ENCODE peak calls at places on chromosomes 7 and 10, in eight cellular contexts. One of them, this sample, is unnamed.

GRCh38 chr10:7533657-7534479 is 123.0 kb upstream of the SFMBT2 start:
- DNase-seq in mammary epithelial cell: no peak
- DNase-seq in esophagus squamous epithelium: no peak
- DNase-seq in GM06990: no peak
- DNase-seq in GM10248: no peak
- DNase-seq in HepG2: no peak
- DNase-seq in OCI-LY7: no peak
- DNase-seq in foreskin fibroblast: no peak
- DNase-seq in this sample: no peak

GRCh38 chr10:49606981-49607535 is 3.1 kb upstream of the SLC18A3 start:
- DNase-seq in mammary epithelial cell: peak; percentile 54
- DNase-seq in esophagus squamous epithelium: no peak
- DNase-seq in GM06990: peak; percentile 69
- DNase-seq in GM10248: peak; percentile 87
- DNase-seq in HepG2: peak; percentile 33
- DNase-seq in OCI-LY7: peak; percentile 62
- DNase-seq in foreskin fibroblast: peak; percentile 84
- DNase-seq in this sample: peak; percentile 86

GRCh38 chr10:113753020-113753692 is 1.7 kb downstream of the PLEKHS1 start:
- DNase-seq in mammary epithelial cell: no peak
- DNase-seq in esophagus squamous epithelium: no peak
- DNase-seq in GM06990: no peak
- DNase-seq in GM10248: no peak
- DNase-seq in HepG2: no peak
- DNase-seq in OCI-LY7: no peak
- DNase-seq in foreskin fibroblast: peak; percentile 30
- DNase-seq in this sample: no peak

GRCh38 chr7:93245525-93246432 is 13.6 kb downstream of the VPS50 start:
- DNase-seq in mammary epithelial cell: peak; percentile 6
- DNase-seq in esophagus squamous epithelium: no peak
- DNase-seq in GM06990: peak; percentile 6
- DNase-seq in GM10248: no peak
- DNase-seq in HepG2: peak; percentile 21
- DNase-seq in OCI-LY7: peak; percentile 39
- DNase-seq in foreskin fibroblast: peak; percentile 50
- DNase-seq in this sample: no peak

GRCh38 chr10:31836569-31837406 is 91.8 kb downstream of the ARHGAP12 start:
- DNase-seq in mammary epithelial cell: peak; percentile 2
- DNase-seq in esophagus squamous epithelium: no peak
- DNase-seq in GM06990: no peak
- DNase-seq in GM10248: peak; percentile 32
- DNase-seq in HepG2: peak; percentile 36
- DNase-seq in OCI-LY7: peak; percentile 52
- DNase-seq in foreskin fibroblast: peak; percentile 70
- DNase-seq in this sample: peak; percentile 31

GRCh38 chr10:102963237-102963886 is 45.3 kb downstream of the CNNM2 start:
- DNase-seq in mammary epithelial cell: no peak
- DNase-seq in esophagus squamous epithelium: no peak
- DNase-seq in GM06990: no peak
- DNase-seq in GM10248: no peak
- DNase-seq in HepG2: no peak
- DNase-seq in OCI-LY7: no peak
- DNase-seq in foreskin fibroblast: peak; percentile 30
- DNase-seq in this sample: no peak

GRCh38 chr7:20329389-20330175 is 1.1 kb upstream of the ITGB8 start:
- DNase-seq in mammary epithelial cell: peak; percentile 94
- DNase-seq in esophagus squamous epithelium: no peak
- DNase-seq in GM06990: peak; percentile 58
- DNase-seq in GM10248: peak; percentile 67
- DNase-seq in HepG2: peak; percentile 60
- DNase-seq in OCI-LY7: no peak
- DNase-seq in foreskin fibroblast: peak; percentile 78
- DNase-seq in this sample: peak; percentile 29

GRCh38 chr7:74606101-74606908 is 51.2 kb upstream of the GTF2I start:
- DNase-seq in mammary epithelial cell: no peak
- DNase-seq in esophagus squamous epithelium: no peak
- DNase-seq in GM06990: peak; percentile 62
- DNase-seq in GM10248: peak; percentile 69
- DNase-seq in HepG2: no peak
- DNase-seq in OCI-LY7: peak; percentile 38
- DNase-seq in foreskin fibroblast: peak; percentile 63
- DNase-seq in this sample: peak; percentile 63

GRCh38 chr10:14884082-14884481 is 5.4 kb downstream of the SUV39H2 start:
- DNase-seq in mammary epithelial cell: no peak
- DNase-seq in esophagus squamous epithelium: no peak
- DNase-seq in GM06990: no peak
- DNase-seq in GM10248: no peak
- DNase-seq in HepG2: no peak
- DNase-seq in OCI-LY7: no peak
- DNase-seq in foreskin fibroblast: no peak
- DNase-seq in this sample: no peak

GRCh38 chr7:120733143-120733542 is 124.8 kb downstream of the TSPAN12 start:
- DNase-seq in mammary epithelial cell: no peak
- DNase-seq in esophagus squamous epithelium: no peak
- DNase-seq in GM06990: no peak
- DNase-seq in GM10248: no peak
- DNase-seq in HepG2: no peak
- DNase-seq in OCI-LY7: no peak
- DNase-seq in foreskin fibroblast: peak; percentile 82
- DNase-seq in this sample: no peak

GRCh38 chr10:13707156-13707881 is 120.6 kb downstream of the PRPF18 start:
- DNase-seq in mammary epithelial cell: peak; percentile 80
- DNase-seq in esophagus squamous epithelium: no peak
- DNase-seq in GM06990: peak; percentile 38
- DNase-seq in GM10248: peak; percentile 61
- DNase-seq in HepG2: peak; percentile 11
- DNase-seq in OCI-LY7: no peak
- DNase-seq in foreskin fibroblast: peak; percentile 94
- DNase-seq in this sample: peak; percentile 42

GRCh38 chr10:25761937-25762336 is 172.1 kb upstream of the MYO3A start:
- DNase-seq in mammary epithelial cell: no peak
- DNase-seq in esophagus squamous epithelium: no peak
- DNase-seq in GM06990: no peak
- DNase-seq in GM10248: no peak
- DNase-seq in HepG2: no peak
- DNase-seq in OCI-LY7: no peak
- DNase-seq in foreskin fibroblast: no peak
- DNase-seq in this sample: no peak

GRCh38 chr7:8259586-8260222 is 2.3 kb downstream of the ICA1 start:
- DNase-seq in mammary epithelial cell: no peak
- DNase-seq in esophagus squamous epithelium: no peak
- DNase-seq in GM06990: no peak
- DNase-seq in GM10248: no peak
- DNase-seq in HepG2: no peak
- DNase-seq in OCI-LY7: no peak
- DNase-seq in foreskin fibroblast: no peak
- DNase-seq in this sample: no peak

GRCh38 chr10:119103241-119103640 is 672 bp upstream of the DENND10 start:
- DNase-seq in mammary epithelial cell: no peak
- DNase-seq in esophagus squamous epithelium: no peak
- DNase-seq in GM06990: no peak
- DNase-seq in GM10248: no peak
- DNase-seq in HepG2: no peak
- DNase-seq in OCI-LY7: no peak
- DNase-seq in foreskin fibroblast: no peak
- DNase-seq in this sample: no peak

GRCh38 chr10:119098576-119098975 is 5.3 kb upstream of the DENND10 start:
- DNase-seq in mammary epithelial cell: no peak
- DNase-seq in esophagus squamous epithelium: no peak
- DNase-seq in GM06990: no peak
- DNase-seq in GM10248: no peak
- DNase-seq in HepG2: no peak
- DNase-seq in OCI-LY7: no peak
- DNase-seq in foreskin fibroblast: no peak
- DNase-seq in this sample: no peak

GRCh38 chr10:119104653-119105024 is 726 bp downstream of the DENND10 start:
- DNase-seq in mammary epithelial cell: peak; percentile 13
- DNase-seq in esophagus squamous epithelium: no peak
- DNase-seq in GM06990: peak; percentile 39
- DNase-seq in GM10248: peak; percentile 44
- DNase-seq in HepG2: no peak
- DNase-seq in OCI-LY7: peak; percentile 19
- DNase-seq in foreskin fibroblast: no peak
- DNase-seq in this sample: peak; percentile 28

GRCh38 chr10:119105155-119105554 is 1.2 kb downstream of the DENND10 start:
- DNase-seq in mammary epithelial cell: no peak
- DNase-seq in esophagus squamous epithelium: no peak
- DNase-seq in GM06990: no peak
- DNase-seq in GM10248: no peak
- DNase-seq in HepG2: no peak
- DNase-seq in OCI-LY7: no peak
- DNase-seq in foreskin fibroblast: no peak
- DNase-seq in this sample: no peak

DNA sequence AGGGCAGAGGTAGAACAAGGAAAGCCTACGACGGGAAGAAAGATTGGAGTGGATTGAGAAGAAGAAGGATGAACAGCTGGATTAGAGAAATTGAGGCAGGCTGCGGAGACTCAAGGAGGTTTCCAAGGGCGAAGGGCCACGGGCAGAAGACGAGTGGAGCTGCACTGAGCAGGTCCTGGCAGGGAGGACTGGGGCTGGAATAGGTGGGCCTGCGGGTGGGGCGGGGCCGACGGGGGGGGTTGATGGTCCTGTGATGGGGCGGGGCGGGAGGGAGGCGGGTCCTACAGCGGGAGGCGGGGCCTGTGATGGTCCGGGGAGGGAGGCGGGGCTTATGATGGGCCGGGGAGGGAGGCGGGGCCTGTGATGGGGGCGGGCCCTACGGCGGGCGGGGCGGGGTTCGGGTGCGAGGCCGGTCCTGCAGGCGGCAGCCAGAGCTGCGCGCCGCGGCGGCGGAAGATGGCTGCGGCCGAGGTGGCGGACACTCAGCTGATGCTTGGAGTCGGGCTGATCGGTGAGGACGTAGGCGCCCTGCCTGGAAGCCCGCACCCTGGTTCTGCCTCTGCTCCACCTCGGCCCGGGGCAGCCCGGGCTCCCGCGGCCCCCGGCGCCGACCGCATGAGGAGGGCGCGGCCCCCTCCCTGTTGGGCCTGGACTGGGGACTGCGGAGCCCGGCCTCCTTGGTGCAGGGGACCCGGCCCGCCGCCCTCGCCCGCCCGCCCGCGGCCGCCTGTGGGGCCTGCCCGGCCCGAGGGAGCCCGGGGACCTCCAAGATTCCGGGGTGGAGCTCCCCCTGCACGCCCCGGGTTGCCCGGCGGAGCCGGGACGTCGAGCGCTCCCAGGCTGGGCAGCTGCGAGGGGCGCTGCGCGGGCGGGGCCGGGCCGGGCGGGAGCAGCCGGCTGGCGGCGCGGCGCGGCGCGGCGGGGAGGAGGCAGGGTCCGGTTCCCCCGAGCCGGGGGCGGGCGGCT is at the start of gene DENND10:
- DNase-seq in mammary epithelial cell: peak; percentile 66
- DNase-seq in esophagus squamous epithelium: peak; percentile 52
- DNase-seq in GM06990: peak; percentile 85
- DNase-seq in GM10248: peak; percentile 98
- DNase-seq in HepG2: no peak
- DNase-seq in OCI-LY7: peak; percentile 83
- DNase-seq in foreskin fibroblast: peak; percentile 91
- DNase-seq in this sample: peak; percentile 83
- TF ChIP-seq CTCF in mammary epithelial cell: no peak
- TF ChIP-seq CTCF in esophagus squamous epithelium: no peak
- TF ChIP-seq CTCF in GM06990: no peak
- TF ChIP-seq CTCF in GM10248: no peak
- TF ChIP-seq CTCF in HepG2: no peak
- TF ChIP-seq CTCF in OCI-LY7: no peak
- TF ChIP-seq CTCF in foreskin fibroblast: no peak
- TF ChIP-seq CTCF in this sample: no peak

DNA sequence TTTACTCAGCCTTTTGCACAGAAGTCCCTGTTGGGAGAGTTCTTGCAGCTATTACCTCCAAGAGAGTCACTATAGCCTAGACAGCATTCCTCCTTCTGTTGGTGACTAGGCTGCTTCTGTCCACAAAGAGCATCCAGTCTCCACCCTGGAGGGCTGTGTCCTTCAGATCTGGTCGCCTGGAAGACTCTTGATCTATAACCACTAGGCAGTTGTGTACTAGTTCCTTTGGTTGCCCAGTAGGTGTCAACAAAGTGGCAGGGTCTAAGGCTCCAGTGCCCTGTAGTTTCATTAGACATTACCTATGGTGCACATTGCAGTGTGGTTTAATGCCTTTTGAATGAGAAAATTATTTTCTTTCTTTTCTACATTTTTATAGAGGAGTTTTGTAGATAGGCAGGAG is 11.3 kb upstream of the AKR1C2 start:
- DNase-seq in mammary epithelial cell: no peak
- DNase-seq in esophagus squamous epithelium: no peak
- DNase-seq in GM06990: no peak
- DNase-seq in GM10248: no peak
- DNase-seq in HepG2: peak; percentile 29
- DNase-seq in OCI-LY7: peak; percentile 1
- DNase-seq in foreskin fibroblast: no peak
- DNase-seq in this sample: no peak
- TF ChIP-seq CTCF in mammary epithelial cell: peak; percentile 16
- TF ChIP-seq CTCF in esophagus squamous epithelium: no peak
- TF ChIP-seq CTCF in GM06990: peak; percentile 11
- TF ChIP-seq CTCF in GM10248: no peak
- TF ChIP-seq CTCF in HepG2: peak; percentile 59
- TF ChIP-seq CTCF in OCI-LY7: no peak
- TF ChIP-seq CTCF in foreskin fibroblast: no peak
- TF ChIP-seq CTCF in this sample: no peak

GRCh38 chr7:44307301-44307900 is 18.0 kb downstream of the CAMK2B start:
- DNase-seq in mammary epithelial cell: peak; percentile 33
- DNase-seq in esophagus squamous epithelium: no peak
- DNase-seq in GM06990: no peak
- DNase-seq in GM10248: peak; percentile 52
- DNase-seq in HepG2: peak; percentile 16
- DNase-seq in OCI-LY7: peak; percentile 11
- DNase-seq in foreskin fibroblast: peak; percentile 75
- DNase-seq in this sample: peak; percentile 44
- TF ChIP-seq CTCF in mammary epithelial cell: peak; percentile 27
- TF ChIP-seq CTCF in esophagus squamous epithelium: no peak
- TF ChIP-seq CTCF in GM06990: peak; percentile 46
- TF ChIP-seq CTCF in GM10248: peak; percentile 51
- TF ChIP-seq CTCF in HepG2: peak; percentile 46
- TF ChIP-seq CTCF in OCI-LY7: peak; percentile 29
- TF ChIP-seq CTCF in foreskin fibroblast: peak; percentile 26
- TF ChIP-seq CTCF in this sample: peak; percentile 45

DNA sequence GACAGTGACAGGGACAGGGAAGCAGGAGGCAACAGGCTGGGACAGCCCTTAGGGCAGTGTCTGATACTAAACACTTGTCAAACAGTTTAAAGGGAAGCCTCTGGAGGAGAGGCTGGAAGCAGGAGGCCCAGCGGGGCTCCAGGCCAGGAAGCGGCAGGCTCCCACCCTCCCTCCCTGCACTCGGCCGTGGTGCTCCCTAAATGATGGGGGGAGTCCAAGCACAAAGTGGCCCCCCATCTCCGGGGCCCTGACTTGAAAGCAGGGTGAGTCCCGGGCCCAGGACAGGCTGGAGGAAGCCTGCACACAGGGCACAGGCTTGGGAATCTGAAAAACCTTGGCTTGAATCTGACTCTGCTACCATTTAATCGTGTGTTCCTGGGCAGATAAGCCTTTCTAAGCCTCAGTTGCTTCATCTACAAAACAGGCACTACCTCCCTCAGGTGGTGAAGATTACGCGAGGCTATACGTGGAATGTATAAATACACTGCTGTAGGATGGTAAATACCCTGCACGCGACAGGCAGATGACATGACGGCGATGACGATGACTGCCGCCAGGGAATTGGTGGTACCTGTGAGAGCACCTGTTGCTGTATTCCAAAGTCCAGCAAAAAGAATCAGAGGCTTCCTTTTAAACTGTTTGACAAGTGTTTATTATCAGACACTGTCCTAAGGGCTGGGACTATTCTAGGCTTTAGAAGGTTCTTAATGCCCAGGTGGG is 34.1 kb downstream of the GBX1 start:
- DNase-seq in mammary epithelial cell: no peak
- DNase-seq in esophagus squamous epithelium: no peak
- DNase-seq in GM06990: no peak
- DNase-seq in GM10248: no peak
- DNase-seq in HepG2: no peak
- DNase-seq in OCI-LY7: no peak
- DNase-seq in foreskin fibroblast: no peak
- DNase-seq in this sample: no peak
- TF ChIP-seq CTCF in mammary epithelial cell: no peak
- TF ChIP-seq CTCF in esophagus squamous epithelium: no peak
- TF ChIP-seq CTCF in GM06990: no peak
- TF ChIP-seq CTCF in GM10248: no peak
- TF ChIP-seq CTCF in HepG2: no peak
- TF ChIP-seq CTCF in OCI-LY7: no peak
- TF ChIP-seq CTCF in foreskin fibroblast: no peak
- TF ChIP-seq CTCF in this sample: no peak

This sample was measured in activated CD8-positive, alpha-beta T cell treated with anti-CD3 and anti-CD28 coated beads for 36 hours.